ENCODE peak calls at places on chromosomes 4 and X, in nine cellular contexts. E is aorta, J is fibroblast of lung, T is H7, C is Caco-2, G is AG04450, V is endodermal cell, F is fibroblast of mammary gland, U is tibial artery. I is an unnamed sample.

GRCh38 chrX:119870626-119871131 is 854 bp downstream of the RNF113A start:
- DNase-seq in E (no peak), J (peak; percentile 14), T (peak; percentile 37), C (no peak), G (no peak), V (peak; percentile 55), F (no peak), U (peak; percentile 20), I (no peak)

GRCh38 chr4:2246384-2247127 is 4.6 kb upstream of the HAUS3 start:
- DNase-seq in E (no peak), J (no peak), T (peak; percentile 54), C (no peak), G (no peak), V (no peak), F (no peak), U (peak; percentile 18), I (no peak)

GRCh38 chrX:150869450-150869849 is 29.0 kb downstream of the CD99L2 start:
- DNase-seq in E (no peak), J (no peak), T (no peak), C (no peak), G (no peak), V (no peak), F (no peak), U (no peak), I (no peak)

GRCh38 chr4:84606645-84607044 is 23.7 kb downstream of the CDS1 start:
- DNase-seq in E (no peak), J (no peak), T (no peak), C (no peak), G (no peak), V (no peak), F (no peak), U (no peak), I (no peak)

GRCh38 chrX:95703696-95704095 is 980.9 kb upstream of the DIAPH2 start:
- DNase-seq in E (no peak), J (peak; percentile 59), T (no peak), C (no peak), G (peak; percentile 2), V (no peak), F (peak; percentile 48), U (no peak), I (peak; percentile 3)

GRCh38 chrX:115399306-115399705 is 109.8 kb downstream of the LUZP4 start:
- DNase-seq in E (no peak), J (no peak), T (no peak), C (no peak), G (no peak), V (no peak), F (no peak), U (no peak), I (no peak)

GRCh38 chr4:78155616-78156105 is 98.5 kb downstream of the FRAS1 start:
- DNase-seq in E (no peak), J (peak; percentile 22), T (no peak), C (no peak), G (no peak), V (no peak), F (peak; percentile 57), U (no peak), I (no peak)

GRCh38 chr4:100516225-100516624 is 1.6 kb downstream of the EMCN start:
- DNase-seq in E (no peak), J (no peak), T (no peak), C (no peak), G (no peak), V (no peak), F (no peak), U (no peak), I (no peak)

DNA sequence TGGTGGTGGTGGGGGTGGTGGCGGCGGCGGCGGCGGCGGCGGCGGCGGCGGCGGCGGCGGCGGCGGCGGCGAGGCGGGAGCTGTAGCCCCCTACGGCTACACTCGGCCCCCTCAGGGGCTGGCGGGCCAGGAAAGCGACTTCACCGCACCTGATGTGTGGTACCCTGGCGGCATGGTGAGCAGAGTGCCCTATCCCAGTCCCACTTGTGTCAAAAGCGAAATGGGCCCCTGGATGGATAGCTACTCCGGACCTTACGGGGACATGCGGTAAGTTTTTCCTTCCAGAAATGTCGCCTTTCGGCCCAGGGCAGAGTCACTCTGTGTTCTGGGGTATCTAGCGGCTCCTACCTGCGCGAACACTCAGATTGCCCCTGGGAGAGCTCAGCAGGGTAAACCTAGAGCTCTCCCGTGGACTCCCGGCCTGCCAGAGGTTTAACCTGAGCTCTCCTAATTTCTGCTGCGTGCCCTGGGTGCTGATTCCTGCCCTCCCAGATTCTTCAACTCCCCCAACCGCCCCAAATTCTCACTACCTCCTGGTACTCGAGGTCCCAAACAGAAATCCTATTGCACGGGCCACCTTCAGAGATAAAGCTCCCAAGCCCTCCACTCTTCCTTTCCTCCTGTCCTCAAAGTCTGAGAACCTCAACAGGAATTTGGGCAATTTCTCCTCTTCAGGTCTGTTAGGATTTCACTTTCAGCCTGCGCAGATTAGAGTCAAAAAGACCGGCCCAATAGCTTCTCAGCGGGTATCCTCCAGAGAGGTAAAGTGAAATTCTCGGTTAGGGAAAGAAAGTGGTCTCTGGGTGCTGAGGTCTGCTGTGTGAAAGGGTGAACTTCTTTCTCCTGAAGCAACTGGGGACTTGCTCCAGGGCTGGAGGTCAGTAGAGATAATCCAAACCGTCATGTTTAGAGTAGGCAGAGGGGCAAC is 2.9 kb downstream of the AR start:
- DNase-seq in E (no peak), J (no peak), T (peak; percentile 12), C (no peak), G (no peak), V (peak; percentile 54), F (no peak), U (no peak), I (no peak)
- H3K4me3 ChIP-seq in E (peak overlapping the region; percentile 7), J (peak overlapping the region; percentile 57), T (peak overlapping the region; percentile 67), C (no peak overlapping the region), G (peak overlapping the region; percentile 63), V (peak overlapping the region; percentile 64), F (peak overlapping the region; percentile 64), U (peak overlapping the region; percentile 70), I (peak overlapping the region; percentile 53)

GRCh38 chrX:130402211-130402684 is 461 bp downstream of the RBMX2 start:
- DNase-seq in E (no peak), J (no peak), T (no peak), C (no peak), G (no peak), V (no peak), F (no peak), U (no peak), I (no peak)

DNA sequence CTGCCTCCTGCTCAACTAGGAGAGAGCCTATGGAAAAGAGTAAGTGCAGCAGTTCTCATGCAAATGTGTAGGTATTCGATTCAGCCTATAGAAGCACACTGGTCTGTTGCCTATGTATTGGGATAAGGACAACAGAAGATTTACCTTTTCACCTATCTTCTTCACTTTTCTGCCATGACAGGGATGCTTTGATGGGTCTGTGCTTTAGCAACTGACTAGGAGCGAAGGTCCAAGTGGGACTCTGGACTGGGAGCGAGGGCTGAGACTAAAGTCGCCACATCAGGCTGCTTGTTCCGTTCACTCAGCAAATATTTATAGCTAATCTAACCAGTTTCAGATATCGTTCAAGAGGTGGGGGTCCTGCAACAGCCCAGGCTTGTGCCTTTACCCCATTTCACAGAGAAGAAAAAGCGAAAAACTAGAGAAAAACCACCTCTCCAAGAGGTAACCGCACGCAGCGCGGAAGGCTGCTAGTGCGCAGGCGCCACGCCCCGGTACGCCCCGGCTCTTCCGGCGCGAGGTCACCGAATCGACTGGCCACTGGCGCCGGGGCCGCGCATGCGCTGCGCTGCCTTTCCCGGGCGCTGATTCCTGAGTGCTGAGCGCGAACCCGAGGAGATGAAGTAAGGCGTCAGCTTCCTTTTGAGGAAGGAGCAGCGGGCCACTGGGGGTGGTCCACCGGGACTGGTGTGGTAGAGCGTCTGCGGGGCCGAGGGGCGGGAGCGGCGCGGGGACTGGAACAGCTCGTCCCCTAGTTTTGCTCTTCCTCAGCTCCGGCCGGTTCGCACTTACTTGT is at the start of gene RBMX2:
- DNase-seq in E (peak; percentile 90), J (peak; percentile 72), T (peak; percentile 98), C (peak; percentile 78), G (peak; percentile 43), V (peak; percentile 87), F (peak; percentile 66), U (peak; percentile 69), I (peak; percentile 72)
- H3K4me3 ChIP-seq in E (peak within 1 kb of the TSS; percentile 76), J (peak within 1 kb of the TSS; percentile 47), T (peak within 1 kb of the TSS; percentile 96), C (peak within 1 kb of the TSS; percentile 80), G (peak within 1 kb of the TSS; percentile 78), V (peak within 1 kb of the TSS; percentile 96), F (peak within 1 kb of the TSS; percentile 74), U (peak within 1 kb of the TSS; percentile 66), I (peak within 1 kb of the TSS; percentile 73)

GRCh38 chrX:11355259-11355909 is 62.2 kb downstream of the AMELX start:
- DNase-seq in E (no peak), J (no peak), T (no peak), C (no peak), G (no peak), V (no peak), F (no peak), U (no peak), I (no peak)

GRCh38 chrX:11352296-11352741 is 59.1 kb downstream of the AMELX start:
- DNase-seq in E (no peak), J (no peak), T (no peak), C (peak; percentile 4), G (no peak), V (no peak), F (peak; percentile 65), U (no peak), I (no peak)

GRCh38 chrX:11349020-11349419 is 55.8 kb downstream of the AMELX start:
- DNase-seq in E (no peak), J (no peak), T (no peak), C (no peak), G (no peak), V (no peak), F (no peak), U (no peak), I (no peak)

GRCh38 chrX:11349661-11350337 is 56.6 kb downstream of the AMELX start:
- DNase-seq in E (no peak), J (no peak), T (no peak), C (no peak), G (no peak), V (no peak), F (no peak), U (no peak), I (no peak)

GRCh38 chrX:11351375-11352295 is 58.4 kb downstream of the AMELX start:
- DNase-seq in E (peak; percentile 74), J (peak; percentile 91), T (no peak), C (no peak), G (peak; percentile 43), V (no peak), F (peak; percentile 97), U (peak; percentile 36), I (peak; percentile 82)
- H3K4me3 ChIP-seq in E (no peak overlapping the region), J (no peak overlapping the region), T (no peak overlapping the region), C (no peak overlapping the region), G (no peak overlapping the region), V (no peak overlapping the region), F (peak overlapping the region; percentile 35), U (no peak overlapping the region), I (no peak overlapping the region)

GRCh38 chr4:39029752-39030694 is 2.2 kb downstream of the TMEM156 start:
- DNase-seq in E (no peak), J (no peak), T (no peak), C (no peak), G (no peak), V (no peak), F (no peak), U (no peak), I (no peak)

GRCh38 chr4:39037491-39037825 is 5.2 kb upstream of the TMEM156 start:
- DNase-seq in E (no peak), J (no peak), T (no peak), C (no peak), G (no peak), V (no peak), F (no peak), U (no peak), I (peak; percentile 40)

GRCh38 chr4:39030726-39031125 is 1.5 kb downstream of the TMEM156 start:
- DNase-seq in E (no peak), J (peak; percentile 62), T (no peak), C (no peak), G (no peak), V (no peak), F (no peak), U (no peak), I (peak; percentile 44)

GRCh38 chr4:39036172-39036571 is 4.0 kb upstream of the TMEM156 start:
- DNase-seq in E (no peak), J (peak; percentile 61), T (no peak), C (no peak), G (no peak), V (no peak), F (peak; percentile 27), U (no peak), I (peak; percentile 65)

GRCh38 chr4:39032218-39033085 is at the start of gene TMEM156:
- DNase-seq in E (no peak), J (peak; percentile 53), T (no peak), C (no peak), G (no peak), V (no peak), F (peak; percentile 56), U (no peak), I (peak; percentile 64)
- H3K4me3 ChIP-seq in E (no peak within 1 kb of the TSS), J (no peak within 1 kb of the TSS), T (no peak within 1 kb of the TSS), C (no peak within 1 kb of the TSS), G (no peak within 1 kb of the TSS), V (no peak within 1 kb of the TSS), F (no peak within 1 kb of the TSS), U (no peak within 1 kb of the TSS), I (peak within 1 kb of the TSS; percentile 28)